ENCODE peak calls at places on chromosomes 3 and 15, in seven cellular contexts. T, X, F, Y, B, U and L are unnamed samples.
A peak's percentile ranks its signal among the peaks of the same experiment; 100 is the strongest.

GRCh38 chr3:11385329-11385728 is 113.1 kb downstream of the ATG7 start:
- DNase-seq in T (no peak), X (no peak), F (no peak), Y (no peak), B (no peak), U (peak; percentile 24), L (no peak)

GRCh38 chr3:143613226-143613625 is 235.0 kb downstream of the SLC9A9 start:
- DNase-seq in T (no peak), X (no peak), F (no peak), Y (no peak), B (no peak), U (no peak), L (no peak)

GRCh38 chr3:11584570-11584969 is 59.1 kb downstream of the VGLL4 start:
- DNase-seq in T (no peak), X (no peak), F (no peak), Y (no peak), B (no peak), U (no peak), L (no peak)

GRCh38 chr3:191331443-191331842 is 1.1 kb upstream of the UTS2B start:
- DNase-seq in T (no peak), X (no peak), F (no peak), Y (no peak), B (no peak), U (peak; percentile 66), L (no peak)

GRCh38 chr3:102206506-102207145 is 228.2 kb upstream of the ZPLD1 start:
- DNase-seq in T (peak; percentile 26), X (peak; percentile 81), F (no peak), Y (peak; percentile 67), B (no peak), U (peak; percentile 79), L (peak; percentile 73)

GRCh38 chr3:25678581-25678980 is 13.9 kb upstream of the TOP2B start:
- DNase-seq in T (no peak), X (no peak), F (no peak), Y (no peak), B (no peak), U (no peak), L (no peak)

GRCh38 chr15:76866716-76867321 is 38.3 kb downstream of the SCAPER start:
- DNase-seq in T (no peak), X (no peak), F (no peak), Y (no peak), B (no peak), U (peak; percentile 58), L (no peak)

GRCh38 chr3:124113475-124113874 is 121.6 kb upstream of the ROPN1 start:
- DNase-seq in T (no peak), X (no peak), F (no peak), Y (no peak), B (no peak), U (no peak), L (no peak)

GRCh38 chr15:90680371-90680935 is 36.7 kb upstream of the BLM start:
- DNase-seq in T (no peak), X (peak; percentile 58), F (no peak), Y (no peak), B (no peak), U (peak; percentile 98), L (no peak)

GRCh38 chr3:24830230-24831152 is 335.8 kb upstream of the THRB start:
- DNase-seq in T (no peak), X (no peak), F (no peak), Y (no peak), B (peak; percentile 55), U (no peak), L (no peak)

GRCh38 chr3:122679085-122679466 is 1.6 kb upstream of the PARP14 start:
- DNase-seq in T (peak; percentile 84), X (peak; percentile 93), F (peak; percentile 68), Y (peak; percentile 82), B (peak; percentile 82), U (peak; percentile 79), L (peak; percentile 68)
- H3K4me3 ChIP-seq in T (peak overlapping the region; percentile 71), X (peak overlapping the region; percentile 91), F (peak overlapping the region; percentile 88), Y (no peak overlapping the region), B (peak overlapping the region; percentile 91), U (peak overlapping the region; percentile 28), L (peak overlapping the region; percentile 97)

DNA sequence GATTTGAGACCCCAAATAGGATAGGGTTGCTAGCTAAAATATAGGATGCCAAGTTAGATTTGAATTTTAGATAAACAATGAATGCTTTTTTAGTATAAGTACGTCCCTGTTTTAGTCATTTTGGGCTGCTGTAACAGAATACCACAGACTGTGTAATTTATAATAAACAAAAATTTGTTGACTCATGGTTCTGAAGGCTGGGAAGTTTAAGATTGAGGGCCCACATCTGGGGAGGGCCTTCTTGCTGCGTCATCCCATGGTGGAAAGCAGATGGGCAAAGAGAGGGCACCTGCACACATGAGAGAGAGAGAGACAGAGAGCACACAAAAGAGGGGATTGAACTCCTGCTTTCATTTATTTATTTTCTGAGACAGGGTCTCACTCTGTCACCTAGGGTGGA is 246.5 kb downstream of the EPHB1 start:
- DNase-seq in T (no peak), X (no peak), F (no peak), Y (no peak), B (no peak), U (peak; percentile 2), L (no peak)
- H3K27me3 ChIP-seq in T (no peaks in the 10 kb centered on the region), X (no peaks in the 10 kb centered on the region), F (no peaks in the 10 kb centered on the region), Y (no peaks in the 10 kb centered on the region), B (no peaks in the 10 kb centered on the region), U (no peaks in the 10 kb centered on the region), L (no peaks in the 10 kb centered on the region)

DNA sequence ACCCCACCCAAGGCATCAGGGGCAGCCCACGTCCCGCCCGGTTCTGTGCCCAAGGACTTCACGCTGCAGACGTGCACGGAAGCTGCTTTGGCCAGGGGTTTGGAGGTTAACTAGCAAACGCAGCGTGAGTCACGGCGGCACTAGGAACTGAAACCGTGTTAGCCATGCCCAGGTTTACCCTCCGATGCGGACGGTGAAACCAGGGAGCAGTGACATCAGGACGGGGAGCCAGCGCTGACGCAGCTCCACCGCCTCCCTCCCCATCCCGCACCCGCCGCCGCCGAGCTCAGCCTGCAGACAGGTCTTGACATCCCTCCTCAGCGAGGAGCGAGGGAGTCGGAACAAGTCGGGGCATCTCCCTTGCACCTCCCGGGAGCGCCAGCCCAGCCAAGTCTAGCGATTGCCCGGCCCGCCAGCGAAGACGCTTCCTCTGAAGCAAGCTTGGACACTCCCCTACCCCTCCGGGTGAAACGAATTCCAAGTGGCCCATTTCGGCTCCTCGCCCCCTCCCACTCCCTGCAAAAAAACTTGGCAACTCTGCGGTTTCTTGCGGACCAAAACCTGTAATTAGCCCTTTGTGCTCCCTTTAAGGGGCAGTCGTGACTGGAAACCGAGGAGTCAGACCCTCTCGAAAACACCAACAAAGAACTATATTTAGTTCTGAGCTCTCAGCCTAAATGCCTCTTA is 1.4 kb upstream of the RAP2B start:
- DNase-seq in T (peak; percentile 78), X (peak; percentile 60), F (peak; percentile 78), Y (peak; percentile 69), B (peak; percentile 84), U (peak; percentile 89), L (peak; percentile 47)
- TF ChIP-seq POLR2A in T (peak; percentile 29), X (no peak), F (no peak), Y (no peak), B (peak; percentile 39), U (peak; percentile 82), L (no peak)

GRCh38 chr15:59674501-59674900 is 14.6 kb downstream of the BNIP2 start:
- DNase-seq in T (no peak), X (no peak), F (no peak), Y (no peak), B (no peak), U (no peak), L (no peak)

GRCh38 chr15:59668571-59668970 is 11.3 kb upstream of the GTF2A2 start:
- DNase-seq in T (no peak), X (no peak), F (no peak), Y (no peak), B (no peak), U (no peak), L (no peak)
- H3K4me3 ChIP-seq in T (no peak overlapping the region), X (no peak overlapping the region), F (no peak overlapping the region), Y (no peak overlapping the region), B (no peak overlapping the region), U (no peak overlapping the region), L (no peak overlapping the region)